ENCODE peak calls at places on chromosomes 11 and 22, in five cellular contexts. R, S, C, D and O are unnamed samples.

GRCh38 chr11:86245369-86246292 is 1.1 kb downstream of the EED start:
- DNase-seq in R (peak), S (no peak), C (peak), D (no peak), O (peak)

GRCh38 chr11:119520400-119520799 is 97.4 kb upstream of the THY1 start:
- DNase-seq in R (no peak), S (no peak), C (no peak), D (no peak), O (no peak)

GRCh38 chr11:96082002-96082899 is 158.3 kb upstream of the MTMR2 start:
- DNase-seq in R (no peak), S (no peak), C (no peak), D (no peak), O (no peak)

GRCh38 chr11:91730071-91730470 is 494.5 kb upstream of the FAT3 start:
- DNase-seq in R (no peak), S (no peak), C (no peak), D (no peak), O (no peak)

GRCh38 chr11:27514558-27514957 is 8.0 kb upstream of the LIN7C start:
- DNase-seq in R (no peak), S (no peak), C (peak), D (no peak), O (no peak)

GRCh38 chr11:1367721-1368120 is 22.0 kb upstream of the BRSK2 start:
- DNase-seq in R (no peak), S (no peak), C (no peak), D (no peak), O (no peak)

GRCh38 chr11:115168229-115168671 is 336.0 kb downstream of the CADM1 start:
- DNase-seq in R (no peak), S (no peak), C (peak), D (no peak), O (peak)

GRCh38 chr22:46791201-46791731 is 28.8 kb downstream of the TBC1D22A start:
- DNase-seq in R (peak), S (no peak), C (peak), D (no peak), O (peak)

GRCh38 chr11:28963189-28963588 is 855.0 kb downstream of the METTL15 start:
- DNase-seq in R (no peak), S (no peak), C (no peak), D (no peak), O (no peak)

GRCh38 chr22:24465566-24465965 is 29.6 kb upstream of the UPB1 start:
- DNase-seq in R (no peak), S (no peak), C (no peak), D (no peak), O (no peak)

GRCh38 chr11:34492806-34493414 is 20.7 kb downstream of the ELF5 start:
- DNase-seq in R (peak), S (no peak), C (peak), D (no peak), O (peak)

GRCh38 chr11:61841636-61842332 is 13.7 kb downstream of the FADS2 start:
- DNase-seq in R (no peak), S (peak), C (no peak), D (peak), O (no peak)

GRCh38 chr11:69486773-69487266 is 5.4 kb downstream of the LINC01488 start:
- DNase-seq in R (no peak), S (no peak), C (no peak), D (no peak), O (no peak)

GRCh38 chr11:13595166-13595565 is 73.3 kb upstream of the FAR1 start:
- DNase-seq in R (no peak), S (no peak), C (no peak), D (no peak), O (no peak)

GRCh38 chr11:130024356-130024755 is 21.7 kb upstream of the PRDM10 start:
- DNase-seq in R (no peak), S (no peak), C (no peak), D (no peak), O (no peak)

GRCh38 chr11:100640646-100641045 is 46.4 kb upstream of the ARHGAP42 start:
- DNase-seq in R (no peak), S (no peak), C (no peak), D (no peak), O (no peak)

GRCh38 chr11:18253222-18253621 is 4.8 kb upstream of the SAA2 start:
- DNase-seq in R (no peak), S (no peak), C (no peak), D (no peak), O (no peak)

GRCh38 chr11:1470681-1471611 is 15.6 kb downstream of the MOB2 start:
- DNase-seq in R (no peak), S (peak), C (no peak), D (no peak), O (no peak)

GRCh38 chr11:126585388-126586302 is 230.2 kb downstream of the ST3GAL4 start:
- DNase-seq in R (no peak), S (peak), C (peak), D (no peak), O (peak)

GRCh38 chr11:127624455-127624854 is 623.9 kb upstream of the KIRREL3 start:
- DNase-seq in R (no peak), S (no peak), C (no peak), D (no peak), O (peak)

GRCh38 chr22:19067696-19068348 is 54.4 kb downstream of the DGCR2 start:
- DNase-seq in R (no peak), S (no peak), C (no peak), D (no peak), O (no peak)

GRCh38 chr22:30968015-30968923 is at the start of gene MORC2:
- DNase-seq in R (no peak), S (no peak), C (peak), D (no peak), O (peak)

GRCh38 chr11:66561178-66561974 is 7.0 kb downstream of the CTSF start:
- DNase-seq in R (no peak), S (no peak), C (no peak), D (no peak), O (no peak)

GRCh38 chr22:30224161-30224857 is 22.2 kb downstream of the LIF start:
- DNase-seq in R (no peak), S (no peak), C (no peak), D (no peak), O (no peak)

GRCh38 chr11:101456812-101457211 is 127.0 kb downstream of the TRPC6 start:
- DNase-seq in R (no peak), S (no peak), C (no peak), D (no peak), O (no peak)

GRCh38 chr22:25357056-25357455 is 137.6 kb downstream of the CRYBB2 start:
- DNase-seq in R (no peak), S (no peak), C (no peak), D (no peak), O (no peak)

GRCh38 chr11:101912823-101913284 is 2.0 kb upstream of the CEP126 start:
- DNase-seq in R (no peak), S (no peak), C (no peak), D (no peak), O (no peak)